ENCODE peak calls at places on chromosomes 4 and X, in ten cellular contexts. A is tibial nerve, Y is NT2/D1, Q is H7, K is mammary epithelial cell, M is AG04450, H is prostate gland, S is suprapubic skin, C is left ventricle myocardium inferior, L is dorsolateral prefrontal cortex. R is an unnamed sample. For H3K27me3, the result is how much of the 10 kb centered on the place peaks cover.

GRCh38 chrX:150983526-150984163 is 510 bp downstream of the HMGB3 start:
- DNase-seq in A (no peak), Y (no peak), Q (no peak), K (no peak), M (no peak), H (no peak), S (no peak), C (no peak), L (no peak), R (no peak)

GRCh38 chr4:73609688-73610087 is 10.5 kb downstream of the RASSF6 start:
- DNase-seq in A (no peak), Y (no peak), Q (no peak), K (peak), M (peak), H (no peak), S (no peak), C (no peak), L (no peak), R (no peak)

GRCh38 chr4:171266666-171267065 is 546.5 kb upstream of the GALNTL6 start:
- DNase-seq in A (no peak), Y (no peak), Q (no peak), K (no peak), M (no peak), H (no peak), S (no peak), C (no peak), L (no peak), R (no peak)

GRCh38 chr4:57095245-57095644 is 14.9 kb downstream of the IGFBP7 start:
- DNase-seq in A (no peak), Y (no peak), Q (no peak), K (no peak), M (no peak), H (no peak), S (no peak), C (no peak), L (no peak), R (no peak)

GRCh38 chrX:23822397-23822796 is 39.4 kb downstream of the SAT1 start:
- DNase-seq in A (no peak), Y (no peak), Q (no peak), K (no peak), M (no peak), H (peak), S (no peak), C (no peak), L (no peak), R (no peak)

GRCh38 chr4:53861856-53862610 is 202.4 kb downstream of the CHIC2 start:
- DNase-seq in A (peak), Y (no peak), Q (no peak), K (peak), M (peak), H (no peak), S (no peak), C (no peak), L (no peak), R (no peak)

GRCh38 chr4:153367092-153367491 is 22.6 kb downstream of the MND1 start:
- DNase-seq in A (no peak), Y (no peak), Q (no peak), K (no peak), M (no peak), H (no peak), S (no peak), C (no peak), L (no peak), R (no peak)

GRCh38 chrX:120457766-120458180 is 11.3 kb downstream of the LAMP2 start:
- DNase-seq in A (no peak), Y (no peak), Q (no peak), K (peak), M (peak), H (peak), S (no peak), C (no peak), L (no peak), R (no peak)

GRCh38 chrX:47200385-47201150 is 6.9 kb downstream of the UBA1 start:
- DNase-seq in A (peak), Y (no peak), Q (no peak), K (peak), M (no peak), H (peak), S (no peak), C (peak), L (no peak), R (no peak)

GRCh38 chr4:26131711-26132110 is 189.1 kb upstream of the RBPJ start:
- DNase-seq in A (no peak), Y (no peak), Q (no peak), K (no peak), M (no peak), H (no peak), S (no peak), C (no peak), L (no peak), R (no peak)

GRCh38 chrX:53086464-53086863 is 4.3 kb downstream of the TSPYL2 start:
- DNase-seq in A (peak), Y (no peak), Q (no peak), K (no peak), M (no peak), H (peak), S (no peak), C (peak), L (no peak), R (no peak)

GRCh38 chr4:15855804-15856475 is 77.8 kb downstream of the CD38 start:
- DNase-seq in A (peak), Y (no peak), Q (no peak), K (no peak), M (no peak), H (peak), S (no peak), C (peak), L (no peak), R (no peak)
- H3K27me3 ChIP-seq in A (under half), Y (under half), Q (under half), K (under half), M (under half), H (under half), S (under half), C (under half), L (under half), R (under half)

GRCh38 chr4:7146059-7146763 is 46.1 kb upstream of the SORCS2 start:
- DNase-seq in A (no peak), Y (no peak), Q (peak), K (no peak), M (no peak), H (no peak), S (no peak), C (no peak), L (no peak), R (no peak)
- H3K27me3 ChIP-seq in A (under half), Y (under half), Q (under half), K (under half), M (half or more), H (under half), S (under half), C (under half), L (under half), R (under half)

GRCh38 chrX:96682516-96682915 is 2.1 kb upstream of the DIAPH2 start:
- DNase-seq in A (no peak), Y (no peak), Q (no peak), K (no peak), M (no peak), H (no peak), S (no peak), C (no peak), L (no peak), R (no peak)
- H3K27me3 ChIP-seq in A (under half), Y (under half), Q (under half), K (under half), M (under half), H (under half), S (under half), C (under half), L (under half), R (under half)

DNA sequence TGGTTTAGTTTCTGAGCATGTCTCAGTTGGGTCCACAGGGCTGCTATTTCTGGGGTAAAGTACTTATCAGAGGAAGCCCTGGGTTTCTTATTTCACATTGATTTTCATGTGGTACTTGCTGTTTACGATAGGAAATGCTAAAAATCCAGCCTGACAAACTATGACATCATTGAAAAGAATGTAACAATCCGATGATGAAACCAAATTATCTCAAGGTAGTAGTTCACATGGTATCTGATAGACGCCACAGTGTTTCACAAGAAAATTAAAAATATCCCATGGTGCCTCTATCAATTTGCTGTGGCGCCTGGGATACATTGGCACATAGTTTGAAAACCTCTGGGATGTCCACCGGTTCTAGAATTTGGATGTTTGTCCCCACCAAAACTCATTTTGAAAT is 418.9 kb upstream of the RPS6KA3 start:
- DNase-seq in A (no peak), Y (no peak), Q (no peak), K (no peak), M (no peak), H (no peak), S (no peak), C (no peak), L (no peak), R (no peak)
- H3K27me3 ChIP-seq in A (under half), Y (under half), Q (under half), K (under half), M (under half), H (under half), S (under half), C (under half), L (under half), R (under half)

GRCh38 chrX:139932901-139933796 is at the start of gene ATP11C:
- DNase-seq in A (peak), Y (peak), Q (peak), K (peak), M (peak), H (peak), S (peak), C (peak), L (peak), R (peak)

GRCh38 chrX:139936259-139936658 is 3.4 kb upstream of the ATP11C start:
- DNase-seq in A (no peak), Y (no peak), Q (peak), K (no peak), M (no peak), H (no peak), S (no peak), C (no peak), L (no peak), R (no peak)

GRCh38 chrX:139931646-139932076 is 1.2 kb downstream of the ATP11C start:
- DNase-seq in A (no peak), Y (no peak), Q (peak), K (no peak), M (no peak), H (no peak), S (peak), C (no peak), L (peak), R (no peak)

GRCh38 chrX:139932077-139932900 is 564 bp downstream of the ATP11C start:
- DNase-seq in A (peak), Y (no peak), Q (peak), K (peak), M (no peak), H (peak), S (peak), C (peak), L (peak), R (no peak)

GRCh38 chrX:139933904-139934303 is 1.1 kb upstream of the ATP11C start:
- DNase-seq in A (no peak), Y (no peak), Q (no peak), K (no peak), M (no peak), H (no peak), S (no peak), C (no peak), L (no peak), R (no peak)
- H3K27me3 ChIP-seq in A (under half), Y (under half), Q (under half), K (under half), M (under half), H (under half), S (under half), C (under half), L (half or more), R (under half)

GRCh38 chr4:84481077-84481878 is 17.8 kb downstream of the NKX6-1 start:
- DNase-seq in A (no peak), Y (no peak), Q (peak), K (no peak), M (no peak), H (no peak), S (no peak), C (no peak), L (no peak), R (no peak)
- H3K27me3 ChIP-seq in A (half or more), Y (under half), Q (half or more), K (under half), M (half or more), H (under half), S (half or more), C (half or more), L (half or more), R (half or more)

GRCh38 chr4:82559735-82560120 is 2.1 kb downstream of the TMEM150C start:
- DNase-seq in A (no peak), Y (no peak), Q (no peak), K (no peak), M (no peak), H (no peak), S (no peak), C (no peak), L (no peak), R (no peak)
- H3K27me3 ChIP-seq in A (under half), Y (under half), Q (under half), K (under half), M (under half), H (under half), S (under half), C (under half), L (under half), R (under half)

GRCh38 chr4:3827616-3828492 is 61.7 kb downstream of the ADRA2C start:
- DNase-seq in A (no peak), Y (no peak), Q (no peak), K (no peak), M (no peak), H (peak), S (no peak), C (peak), L (peak), R (no peak)

GRCh38 chr4:3829954-3830773 is 64.0 kb downstream of the ADRA2C start:
- DNase-seq in A (no peak), Y (no peak), Q (peak), K (no peak), M (no peak), H (no peak), S (no peak), C (no peak), L (no peak), R (no peak)

GRCh38 chr4:3826247-3827172 is 60.3 kb downstream of the ADRA2C start:
- DNase-seq in A (no peak), Y (no peak), Q (no peak), K (no peak), M (no peak), H (no peak), S (no peak), C (no peak), L (no peak), R (no peak)

GRCh38 chr4:3829211-3829953 is 63.2 kb downstream of the ADRA2C start:
- DNase-seq in A (no peak), Y (no peak), Q (no peak), K (no peak), M (no peak), H (no peak), S (no peak), C (no peak), L (no peak), R (no peak)

GRCh38 chr4:3828546-3828945 is 62.4 kb downstream of the ADRA2C start:
- DNase-seq in A (no peak), Y (no peak), Q (no peak), K (no peak), M (no peak), H (no peak), S (no peak), C (no peak), L (no peak), R (no peak)
- H3K27me3 ChIP-seq in A (under half), Y (under half), Q (under half), K (under half), M (under half), H (under half), S (half or more), C (under half), L (under half), R (under half)

R was measured in CD4-positive, alpha-beta T cell.